ENCODE peak calls at places on chromosomes 4 and X, in nine cellular contexts. T is fibroblast of pulmonary artery; A is mesenchymal stem cell; Z is activated CD8-positive, alpha-beta memory T cell treated with anti-CD3 and anti-CD28 coated beads for 1 hour; N is stimulated activated naive CD4-positive, alpha-beta T cell; C is posterior cingulate gyrus; I is SK-N-DZ; V is occipital lobe; P is midbrain. M is an unnamed sample.
A peak's percentile ranks its signal among the peaks of the same experiment; 100 is the strongest.

GRCh38 chr4:110344165-110344564 is 131.8 kb upstream of the ENPEP start:
- DNase-seq in T (peak; percentile 11), A (peak; percentile 51), Z (no peak), N (no peak), C (no peak), I (no peak), V (no peak), P (no peak), M (peak; percentile 51)

GRCh38 chr4:163493643-163494359 is 689 bp upstream of the TMA16 start:
- DNase-seq in T (no peak), A (no peak), Z (no peak), N (no peak), C (no peak), I (no peak), V (no peak), P (peak; percentile 2), M (no peak)

GRCh38 chr4:67160409-67160808 is 384.9 kb downstream of the CENPC start:
- DNase-seq in T (no peak), A (no peak), Z (no peak), N (no peak), C (no peak), I (peak; percentile 10), V (no peak), P (no peak), M (no peak)

GRCh38 chr4:167730769-167731168 is 361.6 kb upstream of the ANXA10 start:
- DNase-seq in T (no peak), A (no peak), Z (no peak), N (no peak), C (no peak), I (no peak), V (no peak), P (no peak), M (no peak)

GRCh38 chr4:145795535-145795934 is 115.6 kb downstream of the C4orf51 start:
- DNase-seq in T (no peak), A (no peak), Z (no peak), N (no peak), C (no peak), I (no peak), V (no peak), P (no peak), M (no peak)

GRCh38 chrX:45505214-45505613 is 304.5 kb upstream of the DIPK2B start:
- DNase-seq in T (peak; percentile 39), A (peak; percentile 74), Z (no peak), N (no peak), C (no peak), I (no peak), V (no peak), P (no peak), M (no peak)

GRCh38 chrX:80022363-80023031 is 7.9 kb downstream of the TBX22 start:
- DNase-seq in T (no peak), A (no peak), Z (no peak), N (no peak), C (no peak), I (no peak), V (no peak), P (no peak), M (no peak)

GRCh38 chrX:135389717-135390116 is 32.0 kb upstream of the SMIM10L2A start:
- DNase-seq in T (no peak), A (no peak), Z (no peak), N (no peak), C (no peak), I (no peak), V (no peak), P (no peak), M (peak; percentile 70)

GRCh38 chrX:101442095-101442494 is 34.1 kb downstream of the HNRNPH2 start:
- DNase-seq in T (peak; percentile 28), A (peak; percentile 21), Z (no peak), N (no peak), C (no peak), I (no peak), V (no peak), P (no peak), M (no peak)

GRCh38 chr4:105600951-105601350 is 48.5 kb downstream of the ARHGEF38 start:
- DNase-seq in T (no peak), A (no peak), Z (no peak), N (no peak), C (no peak), I (no peak), V (no peak), P (no peak), M (no peak)

GRCh38 chrX:48045410-48046311 is 25.8 kb downstream of the ZNF630 start:
- DNase-seq in T (peak; percentile 91), A (peak; percentile 35), Z (no peak), N (no peak), C (no peak), I (no peak), V (no peak), P (no peak), M (no peak)

GRCh38 chrX:9646471-9647038 is 119.1 kb downstream of the GPR143 start:
- DNase-seq in T (peak; percentile 44), A (peak; percentile 57), Z (no peak), N (no peak), C (no peak), I (no peak), V (no peak), P (no peak), M (no peak)

GRCh38 chrX:46758163-46758955 is 559 bp downstream of the SLC9A7 start:
- DNase-seq in T (no peak), A (peak; percentile 11), Z (no peak), N (no peak), C (no peak), I (no peak), V (no peak), P (no peak), M (peak; percentile 55)

GRCh38 chr4:71254451-71255012 is 84.3 kb upstream of the SLC4A4 start:
- DNase-seq in T (no peak), A (no peak), Z (no peak), N (no peak), C (no peak), I (no peak), V (no peak), P (no peak), M (no peak)

GRCh38 chrX:3518870-3519269 is 172.4 kb upstream of the MXRA5 start:
- DNase-seq in T (peak; percentile 79), A (peak; percentile 87), Z (no peak), N (no peak), C (no peak), I (no peak), V (no peak), P (no peak), M (no peak)

GRCh38 chr4:119707336-119707735 is 78.7 kb upstream of the PDE5A start:
- DNase-seq in T (no peak), A (no peak), Z (no peak), N (no peak), C (no peak), I (no peak), V (no peak), P (no peak), M (no peak)

GRCh38 chrX:30577362-30577961 is at the start of gene TASL:
- DNase-seq in T (no peak), A (no peak), Z (no peak), N (no peak), C (no peak), I (no peak), V (no peak), P (no peak), M (peak; percentile 24)

GRCh38 chrX:106707771-106708454 is 18.6 kb upstream of the RNF128 start:
- DNase-seq in T (peak; percentile 74), A (peak; percentile 77), Z (no peak), N (no peak), C (no peak), I (no peak), V (peak; percentile 1), P (no peak), M (no peak)

GRCh38 chr4:181827246-181827645 is 416.0 kb upstream of the TENM3 start:
- DNase-seq in T (no peak), A (no peak), Z (no peak), N (no peak), C (no peak), I (no peak), V (no peak), P (no peak), M (no peak)

GRCh38 chr4:159103406-159104131 is 690 bp downstream of the RAPGEF2 start:
- DNase-seq in T (peak; percentile 35), A (peak; percentile 59), Z (peak; percentile 2), N (peak; percentile 42), C (peak; percentile 38), I (peak; percentile 21), V (peak; percentile 11), P (peak; percentile 54), M (peak; percentile 54)